ENCODE peak calls at places on chromosomes 2 and 18, in six cellular contexts. One of them, this sample, is unnamed.

GRCh38 chr2:236265675-236266074 is 1.5 kb upstream of the ASB18 start:
- DNase-seq in IMR-90: no peak
- DNase-seq in tibial nerve: no peak
- DNase-seq in sigmoid colon: no peak
- DNase-seq in stomach: no peak
- DNase-seq in ovary: no peak
- DNase-seq in this sample: no peak

GRCh38 chr2:17590342-17590911 is 49.9 kb downstream of the VSNL1 start:
- DNase-seq in sigmoid colon: no peak
- DNase-seq in ovary: no peak
- DNase-seq in IMR-90: no peak
- DNase-seq in tibial nerve: no peak
- DNase-seq in stomach: no peak
- DNase-seq in this sample: no peak

GRCh38 chr2:190178066-190178722 is 115.7 kb upstream of the MSTN start:
- DNase-seq in sigmoid colon: no peak
- DNase-seq in IMR-90: no peak
- DNase-seq in ovary: no peak
- DNase-seq in stomach: no peak
- DNase-seq in tibial nerve: no peak
- DNase-seq in this sample: no peak

GRCh38 chr2:27312152-27312551 is 3.9 kb upstream of the UCN start:
- DNase-seq in tibial nerve: no peak
- DNase-seq in sigmoid colon: no peak
- DNase-seq in ovary: no peak
- DNase-seq in IMR-90: no peak
- DNase-seq in stomach: no peak
- DNase-seq in this sample: no peak

GRCh38 chr18:59900222-59901128 is 679 bp downstream of the PMAIP1 start:
- DNase-seq in tibial nerve: no peak
- DNase-seq in sigmoid colon: no peak
- DNase-seq in ovary: no peak
- DNase-seq in stomach: peak
- DNase-seq in IMR-90: peak
- DNase-seq in this sample: peak

GRCh38 chr2:165953306-165953654 is 296 bp downstream of the TTC21B start:
- DNase-seq in stomach: no peak
- DNase-seq in IMR-90: no peak
- DNase-seq in tibial nerve: no peak
- DNase-seq in ovary: no peak
- DNase-seq in sigmoid colon: no peak
- DNase-seq in this sample: no peak

GRCh38 chr2:189498205-189498604 is 56.9 kb downstream of the WDR75 start:
- DNase-seq in IMR-90: peak
- DNase-seq in ovary: peak
- DNase-seq in sigmoid colon: no peak
- DNase-seq in tibial nerve: no peak
- DNase-seq in stomach: no peak
- DNase-seq in this sample: peak

GRCh38 chr18:66564236-66564635 is 39.7 kb downstream of the CDH19 start:
- DNase-seq in tibial nerve: no peak
- DNase-seq in IMR-90: no peak
- DNase-seq in sigmoid colon: no peak
- DNase-seq in stomach: no peak
- DNase-seq in ovary: no peak
- DNase-seq in this sample: no peak

GRCh38 chr2:240164586-240164985 is 24.1 kb upstream of the OTOS start:
- DNase-seq in sigmoid colon: no peak
- DNase-seq in IMR-90: no peak
- DNase-seq in stomach: no peak
- DNase-seq in tibial nerve: no peak
- DNase-seq in ovary: peak
- DNase-seq in this sample: no peak

GRCh38 chr2:132417430-132418035 is 928 bp downstream of the GPR39 start:
- DNase-seq in ovary: no peak
- DNase-seq in sigmoid colon: no peak
- DNase-seq in IMR-90: no peak
- DNase-seq in stomach: no peak
- DNase-seq in tibial nerve: no peak
- DNase-seq in this sample: no peak

GRCh38 chr2:3575534-3576324 is 669 bp downstream of the RPS7 start:
- DNase-seq in ovary: peak
- DNase-seq in tibial nerve: no peak
- DNase-seq in stomach: no peak
- DNase-seq in IMR-90: no peak
- DNase-seq in sigmoid colon: no peak
- DNase-seq in this sample: no peak

GRCh38 chr18:48475635-48476549 is 62.9 kb upstream of the CTIF start:
- DNase-seq in sigmoid colon: no peak
- DNase-seq in stomach: peak
- DNase-seq in tibial nerve: peak
- DNase-seq in ovary: peak
- DNase-seq in IMR-90: peak
- DNase-seq in this sample: peak

GRCh38 chr2:202577250-202578183 is 57.3 kb upstream of the FAM117B start:
- DNase-seq in sigmoid colon: no peak
- DNase-seq in tibial nerve: no peak
- DNase-seq in ovary: no peak
- DNase-seq in IMR-90: no peak
- DNase-seq in stomach: no peak
- DNase-seq in this sample: no peak

GRCh38 chr2:100018794-100019193 is 123.6 kb downstream of the AFF3 start:
- DNase-seq in stomach: no peak
- DNase-seq in IMR-90: peak
- DNase-seq in sigmoid colon: no peak
- DNase-seq in tibial nerve: no peak
- DNase-seq in ovary: no peak
- DNase-seq in this sample: no peak

GRCh38 chr2:1493361-1494126 is 80.3 kb downstream of the TPO start:
- DNase-seq in tibial nerve: no peak
- DNase-seq in stomach: peak
- DNase-seq in IMR-90: no peak
- DNase-seq in ovary: no peak
- DNase-seq in sigmoid colon: peak
- DNase-seq in this sample: peak

GRCh38 chr2:33877348-33878016 is 278.4 kb upstream of the FAM98A start:
- DNase-seq in stomach: no peak
- DNase-seq in tibial nerve: no peak
- DNase-seq in IMR-90: no peak
- DNase-seq in sigmoid colon: no peak
- DNase-seq in ovary: no peak
- DNase-seq in this sample: no peak

GRCh38 chr18:62717059-62717849 is 1.9 kb downstream of the PHLPP1 start:
- DNase-seq in stomach: peak
- DNase-seq in sigmoid colon: no peak
- DNase-seq in ovary: no peak
- DNase-seq in tibial nerve: no peak
- DNase-seq in IMR-90: peak
- DNase-seq in this sample: peak

GRCh38 chr2:97740590-97741182 is 27.3 kb downstream of the ZAP70 start:
- DNase-seq in stomach: peak
- DNase-seq in tibial nerve: no peak
- DNase-seq in IMR-90: peak
- DNase-seq in ovary: no peak
- DNase-seq in sigmoid colon: no peak
- DNase-seq in this sample: peak

GRCh38 chr2:216346781-216347180 is 25.5 kb downstream of the MARCHF4 start:
- DNase-seq in IMR-90: no peak
- DNase-seq in stomach: no peak
- DNase-seq in sigmoid colon: no peak
- DNase-seq in ovary: no peak
- DNase-seq in tibial nerve: no peak
- DNase-seq in this sample: no peak

GRCh38 chr2:134739879-134740301 is 21.1 kb upstream of the TMEM163 start:
- DNase-seq in ovary: no peak
- DNase-seq in IMR-90: peak
- DNase-seq in tibial nerve: peak
- DNase-seq in stomach: no peak
- DNase-seq in sigmoid colon: no peak
- DNase-seq in this sample: no peak

GRCh38 chr2:51013870-51014526 is 17.9 kb downstream of the NRXN1 start:
- DNase-seq in ovary: no peak
- DNase-seq in tibial nerve: no peak
- DNase-seq in IMR-90: peak
- DNase-seq in stomach: no peak
- DNase-seq in sigmoid colon: no peak
- DNase-seq in this sample: no peak

GRCh38 chr2:49770919-49771318 is 616.6 kb upstream of the FSHR start:
- DNase-seq in tibial nerve: no peak
- DNase-seq in stomach: peak
- DNase-seq in IMR-90: no peak
- DNase-seq in sigmoid colon: no peak
- DNase-seq in ovary: no peak
- DNase-seq in this sample: peak

GRCh38 chr18:58152891-58153290 is 108.9 kb downstream of the NEDD4L start:
- DNase-seq in IMR-90: no peak
- DNase-seq in sigmoid colon: no peak
- DNase-seq in stomach: no peak
- DNase-seq in tibial nerve: no peak
- DNase-seq in ovary: no peak
- DNase-seq in this sample: no peak

GRCh38 chr2:69645926-69646325 is 2.4 kb upstream of the AAK1 start:
- DNase-seq in sigmoid colon: no peak
- DNase-seq in tibial nerve: no peak
- DNase-seq in IMR-90: no peak
- DNase-seq in ovary: no peak
- DNase-seq in stomach: no peak
- DNase-seq in this sample: no peak

GRCh38 chr18:66440433-66440832 is 163.5 kb downstream of the CDH19 start:
- DNase-seq in IMR-90: no peak
- DNase-seq in tibial nerve: no peak
- DNase-seq in sigmoid colon: no peak
- DNase-seq in stomach: no peak
- DNase-seq in ovary: no peak
- DNase-seq in this sample: no peak

GRCh38 chr2:68774569-68775271 is 40.1 kb downstream of the ARHGAP25 start:
- DNase-seq in IMR-90: peak
- DNase-seq in tibial nerve: peak
- DNase-seq in sigmoid colon: peak
- DNase-seq in stomach: peak
- DNase-seq in ovary: peak
- DNase-seq in this sample: peak

GRCh38 chr2:30238143-30238800 is 6.9 kb downstream of the LBH start:
- DNase-seq in ovary: no peak
- DNase-seq in tibial nerve: no peak
- DNase-seq in sigmoid colon: peak
- DNase-seq in IMR-90: no peak
- DNase-seq in stomach: no peak
- DNase-seq in this sample: no peak

GRCh38 chr2:223837290-223838061 is at the start of gene AP1S3:
- DNase-seq in ovary: peak
- DNase-seq in tibial nerve: peak
- DNase-seq in stomach: peak
- DNase-seq in IMR-90: peak
- DNase-seq in sigmoid colon: peak
- DNase-seq in this sample: peak
- TF ChIP-seq POLR2A in ovary: no peak
- TF ChIP-seq POLR2A in tibial nerve: no peak
- TF ChIP-seq POLR2A in stomach: no peak
- TF ChIP-seq POLR2A in IMR-90: no peak
- TF ChIP-seq POLR2A in sigmoid colon: no peak
- TF ChIP-seq POLR2A in this sample: no peak

GRCh38 chr18:64663086-64663485 is 514.2 kb upstream of the LINC00305 start:
- DNase-seq in stomach: no peak
- DNase-seq in tibial nerve: no peak
- DNase-seq in IMR-90: no peak
- DNase-seq in ovary: no peak
- DNase-seq in sigmoid colon: no peak
- DNase-seq in this sample: no peak
- TF ChIP-seq POLR2A in stomach: no peak
- TF ChIP-seq POLR2A in tibial nerve: no peak
- TF ChIP-seq POLR2A in IMR-90: no peak
- TF ChIP-seq POLR2A in ovary: no peak
- TF ChIP-seq POLR2A in sigmoid colon: no peak
- TF ChIP-seq POLR2A in this sample: no peak

DNA sequence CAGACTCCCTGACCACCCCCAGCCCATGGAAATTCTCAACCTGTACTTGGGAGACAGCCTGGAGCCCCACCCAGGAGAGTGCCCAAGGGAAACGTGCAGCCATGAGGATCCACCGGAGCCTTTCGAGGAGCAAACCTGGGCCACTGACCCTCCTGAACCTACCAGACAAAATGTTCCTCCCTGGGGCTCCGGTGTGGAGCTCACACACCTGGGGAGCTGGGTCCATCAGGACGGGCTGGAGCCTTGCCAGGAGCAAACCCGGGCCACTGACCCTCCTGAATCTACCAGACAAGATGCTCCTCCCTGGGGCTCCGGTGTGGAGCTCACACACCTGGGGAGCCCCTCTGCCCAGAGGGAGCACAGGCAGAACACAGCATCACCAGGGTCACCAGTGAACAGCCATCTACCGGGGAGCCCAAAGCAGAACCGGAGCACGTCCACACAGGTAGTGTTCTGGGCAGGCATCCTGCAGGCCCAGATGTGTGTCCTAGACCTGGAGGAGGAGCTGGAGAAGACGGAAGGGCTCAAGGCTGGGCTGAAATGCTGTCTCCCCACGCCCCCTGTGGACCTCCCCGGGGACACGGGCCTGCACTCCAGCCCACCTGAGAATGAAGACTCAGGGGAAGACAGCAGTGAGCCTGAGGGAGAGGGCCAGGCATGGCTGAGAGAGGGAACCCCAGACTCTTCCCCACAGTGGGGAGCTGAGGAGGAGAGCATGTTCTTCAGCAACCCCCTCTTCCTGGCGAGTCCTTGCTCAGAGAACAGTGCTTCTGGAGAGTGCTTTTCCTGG is 8.9 kb downstream of the PSD4 start:
- DNase-seq in ovary: no peak
- DNase-seq in tibial nerve: no peak
- DNase-seq in sigmoid colon: no peak
- DNase-seq in stomach: no peak
- DNase-seq in IMR-90: no peak
- DNase-seq in this sample: no peak
- TF ChIP-seq POLR2A in ovary: no peak
- TF ChIP-seq POLR2A in tibial nerve: no peak
- TF ChIP-seq POLR2A in sigmoid colon: no peak
- TF ChIP-seq POLR2A in stomach: no peak
- TF ChIP-seq POLR2A in IMR-90: no peak
- TF ChIP-seq POLR2A in this sample: no peak

DNA sequence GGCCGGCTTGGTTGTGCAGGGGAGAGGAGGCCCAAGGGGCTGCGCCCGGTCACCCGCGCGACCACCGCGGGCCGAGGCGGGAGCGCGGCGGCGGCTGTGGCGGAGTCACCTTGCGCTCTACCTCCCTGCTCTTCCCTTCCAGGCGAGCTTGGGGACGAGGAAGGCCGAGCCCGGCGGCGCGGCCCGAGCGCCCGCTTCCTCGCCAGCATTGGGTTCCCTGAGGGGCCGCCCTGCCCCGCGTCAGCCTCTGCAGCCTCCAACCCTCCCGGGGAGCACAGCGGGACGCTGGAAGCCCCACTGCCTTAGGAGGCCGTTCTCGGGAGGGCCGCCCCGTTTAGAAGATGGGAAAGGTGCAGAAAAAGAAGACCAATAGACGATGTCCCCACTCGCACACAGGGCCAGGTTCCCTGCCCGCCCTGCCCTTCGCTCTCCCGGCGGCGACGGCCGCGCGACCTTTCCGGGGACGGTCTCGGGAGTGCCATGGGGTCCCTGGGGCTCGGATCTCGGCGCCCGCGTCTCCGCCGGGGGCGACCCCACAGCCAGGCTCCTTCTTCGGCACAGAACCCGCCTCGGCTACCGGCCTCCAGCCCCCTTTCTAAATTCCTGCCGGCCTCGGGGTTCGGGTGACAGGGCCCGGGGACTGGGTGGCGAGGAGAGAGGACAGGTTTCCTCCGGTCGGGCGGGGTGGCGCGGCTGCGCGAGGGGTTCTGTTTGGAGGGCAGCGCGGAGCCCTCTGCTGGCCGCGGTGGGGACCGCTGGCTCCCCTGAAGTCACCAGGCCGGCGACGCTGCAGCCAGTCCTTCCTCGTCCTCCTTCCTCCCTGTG is 85.5 kb downstream of the HS6ST1 start:
- DNase-seq in stomach: peak
- DNase-seq in tibial nerve: peak
- DNase-seq in IMR-90: peak
- DNase-seq in ovary: peak
- DNase-seq in sigmoid colon: peak
- DNase-seq in this sample: peak
- TF ChIP-seq POLR2A in stomach: no peak
- TF ChIP-seq POLR2A in tibial nerve: no peak
- TF ChIP-seq POLR2A in IMR-90: no peak
- TF ChIP-seq POLR2A in ovary: no peak
- TF ChIP-seq POLR2A in sigmoid colon: no peak
- TF ChIP-seq POLR2A in this sample: no peak